ENCODE peak calls at places on chromosome 19, in seven cellular contexts. U is A549, Q is K562, X is IMR-90, P is H1, J is HepG2, W is GM12878. I is an unnamed sample.
A peak's percentile ranks its signal among the peaks of the same experiment; 100 is the strongest.

GRCh38 chr19:18282021-18282787 is 782 bp upstream of the JUND start:
- DNase-seq in U (no peak), Q (no peak), X (no peak), P (no peak), J (peak; percentile 60), W (no peak), I (peak; percentile 62)

GRCh38 chr19:31356587-31357314 is 7.5 kb upstream of the TSHZ3 start:
- DNase-seq in U (no peak), Q (peak; percentile 52), X (no peak), P (no peak), J (no peak), W (no peak), I (peak; percentile 32)

GRCh38 chr19:50377051-50377441 is 789 bp downstream of the NR1H2 start:
- DNase-seq in U (peak; percentile 55), Q (peak; percentile 89), X (no peak), P (no peak), J (peak; percentile 12), W (no peak), I (peak; percentile 69)

GRCh38 chr19:32224371-32225244 is 120.8 kb upstream of the ZNF507 start:
- DNase-seq in U (peak; percentile 91), Q (peak; percentile 73), X (peak; percentile 15), P (no peak), J (peak; percentile 21), W (no peak), I (peak; percentile 94)

GRCh38 chr19:43380771-43381386 is 27.4 kb downstream of the CD177 start:
- DNase-seq in U (no peak), Q (no peak), X (no peak), P (no peak), J (peak; percentile 34), W (no peak), I (no peak)

GRCh38 chr19:4723465-4724251 is at the start of gene DPP9:
- DNase-seq in U (peak; percentile 96), Q (peak; percentile 99), X (peak; percentile 98), P (peak; percentile 98), J (peak; percentile 97), W (peak; percentile 100), I (peak; percentile 100)

GRCh38 chr19:40413291-40413994 is at the start of gene PRX:
- DNase-seq in U (no peak), Q (peak; percentile 27), X (no peak), P (no peak), J (no peak), W (no peak), I (peak; percentile 72)

GRCh38 chr19:48051345-48052033 is 7.6 kb upstream of the CABP5 start:
- DNase-seq in U (no peak), Q (peak; percentile 8), X (no peak), P (no peak), J (no peak), W (no peak), I (no peak)

GRCh38 chr19:12665646-12666304 is 767 bp downstream of the MAN2B1 start:
- DNase-seq in U (no peak), Q (no peak), X (peak; percentile 10), P (no peak), J (no peak), W (no peak), I (no peak)

GRCh38 chr19:31338069-31338767 is 11.0 kb downstream of the TSHZ3 start:
- DNase-seq in U (peak; percentile 55), Q (peak; percentile 32), X (peak; percentile 85), P (no peak), J (peak; percentile 18), W (no peak), I (peak; percentile 80)

GRCh38 chr19:11736696-11737095 is 2.0 kb downstream of the ZNF823 start:
- DNase-seq in U (no peak), Q (peak; percentile 84), X (peak; percentile 33), P (no peak), J (no peak), W (peak; percentile 40), I (peak; percentile 21)

GRCh38 chr19:47273313-47274070 is 1.2 kb upstream of the INAFM1 start:
- DNase-seq in U (peak; percentile 96), Q (peak; percentile 97), X (peak; percentile 90), P (peak; percentile 79), J (peak; percentile 84), W (no peak), I (peak; percentile 98)

GRCh38 chr19:53394522-53394973 is 401 bp upstream of the ZNF765 start:
- DNase-seq in U (no peak), Q (no peak), X (peak; percentile 61), P (no peak), J (peak; percentile 48), W (peak; percentile 1), I (peak; percentile 70)

GRCh38 chr19:46480409-46480808 is 9.0 kb upstream of the PNMA8A start:
- DNase-seq in U (no peak), Q (no peak), X (peak; percentile 82), P (no peak), J (no peak), W (no peak), I (no peak)

DNA sequence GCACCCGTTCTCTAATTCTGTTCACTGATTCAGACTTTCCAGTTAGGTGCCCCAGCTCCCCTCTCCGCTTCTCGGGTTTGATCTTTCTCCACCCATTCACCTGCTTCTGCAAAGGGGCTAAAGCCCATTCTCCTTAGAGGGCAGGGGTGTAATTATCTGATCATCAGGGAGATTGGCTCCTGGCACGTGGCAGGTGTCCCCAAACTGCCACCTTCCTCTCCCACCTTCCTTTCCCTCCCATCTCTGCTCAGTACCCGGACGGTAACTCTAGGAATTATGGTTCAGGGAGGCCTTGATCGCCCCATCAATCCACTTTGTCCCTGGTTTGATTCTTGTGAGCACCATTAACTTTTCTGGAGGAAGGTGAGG is 212 bp downstream of the FFAR1 start:
- DNase-seq in U (no peak), Q (no peak), X (no peak), P (no peak), J (no peak), W (no peak), I (no peak)
- TF ChIP-seq RFX5 in U (no peak), Q (no peak), X (no peak), P (no peak), J (no peak), W (no peak), I (no peak)

GRCh38 chr19:51417107-51417806 is at the start of gene SIGLEC10:
- DNase-seq in U (no peak), Q (peak; percentile 48), X (no peak), P (no peak), J (no peak), W (no peak), I (no peak)
- TF ChIP-seq USF2 in U (no peak), Q (no peak), X (no peak), P (no peak), J (no peak), W (no peak), I (no peak)

GRCh38 chr19:41849067-41849466 is 4.2 kb downstream of the DMRTC2 start:
- DNase-seq in U (no peak), Q (no peak), X (no peak), P (no peak), J (no peak), W (no peak), I (no peak)
- TF ChIP-seq RFX5 in U (no peak), Q (no peak), X (no peak), P (no peak), J (no peak), W (no peak), I (no peak)

GRCh38 chr19:44621367-44621766 is 8.0 kb downstream of the IGSF23 start:
- DNase-seq in U (no peak), Q (no peak), X (no peak), P (no peak), J (no peak), W (no peak), I (no peak)

GRCh38 chr19:44623626-44624025 is 10.3 kb downstream of the IGSF23 start:
- DNase-seq in U (no peak), Q (no peak), X (no peak), P (no peak), J (no peak), W (no peak), I (no peak)

GRCh38 chr19:44624840-44625354 is 11.5 kb downstream of the IGSF23 start:
- DNase-seq in U (no peak), Q (no peak), X (no peak), P (no peak), J (no peak), W (no peak), I (no peak)

GRCh38 chr19:44620667-44621066 is 7.3 kb downstream of the IGSF23 start:
- DNase-seq in U (no peak), Q (no peak), X (peak; percentile 63), P (no peak), J (no peak), W (no peak), I (no peak)

DNA sequence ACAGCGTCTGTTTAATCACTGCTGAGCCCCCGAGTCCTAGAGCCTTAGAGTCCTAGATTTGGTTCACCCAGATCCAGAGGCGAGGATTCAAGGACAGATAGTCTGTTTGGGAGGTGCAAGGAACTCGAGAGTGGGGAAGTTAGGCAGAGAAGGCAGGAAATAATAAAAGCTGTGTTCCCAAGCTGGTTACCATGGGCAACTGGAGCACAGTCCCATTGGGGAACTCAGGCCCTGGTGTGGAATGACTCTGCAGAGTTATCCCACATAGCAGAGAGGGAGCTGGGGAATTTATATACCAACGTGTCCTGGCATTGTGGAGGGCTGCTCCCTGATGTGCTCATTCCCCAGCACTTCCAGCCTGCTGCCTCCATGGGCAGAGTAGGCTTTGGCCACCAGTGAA is 9.7 kb downstream of the IGSF23 start:
- DNase-seq in U (no peak), Q (no peak), X (peak; percentile 45), P (no peak), J (no peak), W (no peak), I (no peak)
- TF ChIP-seq USF2 in U (no peak), Q (no peak), X (no peak), P (no peak), J (no peak), W (no peak), I (no peak)